ENCODE peak calls at places on chromosome 5, in four cellular contexts. One of them, this sample, is unnamed. For H3K4me1, the result is how much of the 10 kb centered on the place peaks cover.

GRCh38 chr5:68251386-68251785 is 35.8 kb downstream of the PIK3R1 start:
- DNase-seq in ovary: no peak
- DNase-seq in fibroblast of lung: no peak
- DNase-seq in tibial nerve: no peak
- DNase-seq in this sample: peak

GRCh38 chr5:125210241-125210947 is 464.0 kb upstream of the ZNF608 start:
- DNase-seq in ovary: no peak
- DNase-seq in tibial nerve: no peak
- DNase-seq in fibroblast of lung: no peak
- DNase-seq in this sample: no peak

GRCh38 chr5:122858451-122858850 is 13.0 kb downstream of the SNX24 start:
- DNase-seq in fibroblast of lung: no peak
- DNase-seq in ovary: no peak
- DNase-seq in tibial nerve: no peak
- DNase-seq in this sample: no peak

GRCh38 chr5:71829206-71829605 is 110.1 kb downstream of the CARTPT start:
- DNase-seq in ovary: no peak
- DNase-seq in tibial nerve: no peak
- DNase-seq in fibroblast of lung: no peak
- DNase-seq in this sample: no peak

GRCh38 chr5:160312139-160312959 is at the start of gene CCNJL:
- DNase-seq in ovary: peak
- DNase-seq in tibial nerve: no peak
- DNase-seq in fibroblast of lung: peak
- DNase-seq in this sample: peak

GRCh38 chr5:38257236-38258036 is 923 bp upstream of the EGFLAM start:
- DNase-seq in ovary: no peak
- DNase-seq in tibial nerve: no peak
- DNase-seq in fibroblast of lung: no peak
- DNase-seq in this sample: no peak

GRCh38 chr5:10586008-10586407 is 22.1 kb downstream of the ANKRD33B start:
- DNase-seq in ovary: no peak
- DNase-seq in tibial nerve: no peak
- DNase-seq in fibroblast of lung: no peak
- DNase-seq in this sample: no peak

GRCh38 chr5:113249216-113249615 is 185.6 kb downstream of the TSSK1B start:
- DNase-seq in tibial nerve: no peak
- DNase-seq in fibroblast of lung: peak
- DNase-seq in ovary: no peak
- DNase-seq in this sample: no peak

GRCh38 chr5:133868946-133869674 is 99.3 kb downstream of the C5orf15 start:
- DNase-seq in fibroblast of lung: peak
- DNase-seq in ovary: peak
- DNase-seq in tibial nerve: peak
- DNase-seq in this sample: peak

GRCh38 chr5:16234598-16234997 is 55.0 kb upstream of the MARCHF11 start:
- DNase-seq in tibial nerve: no peak
- DNase-seq in ovary: no peak
- DNase-seq in fibroblast of lung: no peak
- DNase-seq in this sample: no peak

GRCh38 chr5:108878756-108879155 is 131.1 kb downstream of the FER start:
- DNase-seq in fibroblast of lung: no peak
- DNase-seq in ovary: no peak
- DNase-seq in tibial nerve: no peak
- DNase-seq in this sample: no peak

GRCh38 chr5:84384604-84385575 is at the start of gene EDIL3:
- DNase-seq in ovary: peak
- DNase-seq in fibroblast of lung: peak
- DNase-seq in tibial nerve: no peak
- DNase-seq in this sample: peak

GRCh38 chr5:54586336-54586735 is 68.8 kb downstream of the SNX18 start:
- DNase-seq in ovary: no peak
- DNase-seq in tibial nerve: no peak
- DNase-seq in fibroblast of lung: no peak
- DNase-seq in this sample: no peak

GRCh38 chr5:1436681-1437080 is 8.6 kb downstream of the SLC6A3 start:
- DNase-seq in ovary: no peak
- DNase-seq in fibroblast of lung: no peak
- DNase-seq in tibial nerve: no peak
- DNase-seq in this sample: peak

GRCh38 chr5:115858396-115858795 is 16.7 kb downstream of the AP3S1 start:
- DNase-seq in ovary: no peak
- DNase-seq in tibial nerve: no peak
- DNase-seq in fibroblast of lung: no peak
- DNase-seq in this sample: no peak
- H3K4me3 ChIP-seq in ovary: no peak
- H3K4me3 ChIP-seq in tibial nerve: no peak
- H3K4me3 ChIP-seq in fibroblast of lung: no peak
- H3K4me3 ChIP-seq in this sample: no peak

GRCh38 chr5:14414007-14414406 is 167.6 kb upstream of the OTULINL start:
- DNase-seq in fibroblast of lung: no peak
- DNase-seq in tibial nerve: no peak
- DNase-seq in ovary: no peak
- DNase-seq in this sample: no peak
- H3K4me1 ChIP-seq in fibroblast of lung: under half
- H3K4me1 ChIP-seq in tibial nerve: under half
- H3K4me1 ChIP-seq in ovary: under half
- H3K4me1 ChIP-seq in this sample: under half

DNA sequence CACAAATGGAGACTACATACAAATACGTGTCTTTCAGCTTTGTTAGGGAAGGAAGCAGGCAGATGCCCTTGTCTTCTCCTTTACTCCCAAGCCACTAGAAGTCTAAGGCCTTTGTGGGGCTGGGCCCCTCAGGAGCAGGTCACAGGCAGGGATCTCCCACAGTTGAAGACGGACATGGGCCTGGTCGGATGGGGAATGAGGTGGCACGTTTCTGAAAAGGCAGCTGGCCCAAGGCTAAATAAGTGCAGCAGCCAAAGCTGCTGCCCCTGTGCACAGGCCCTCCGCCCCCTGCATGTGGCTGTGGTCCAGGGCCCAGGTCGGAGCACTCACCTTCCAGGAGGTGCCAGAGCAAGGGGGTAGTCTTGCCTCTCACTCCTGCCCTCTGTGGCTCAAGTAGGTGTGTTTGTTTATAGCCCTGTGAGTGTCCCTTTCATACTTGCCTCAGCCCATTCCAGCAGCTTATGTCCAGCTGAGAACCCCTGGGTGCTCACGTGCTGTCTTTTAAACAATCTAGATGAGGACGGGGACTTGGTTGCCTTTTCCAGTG is 1.8 kb downstream of the SQSTM1 start:
- DNase-seq in tibial nerve: no peak
- DNase-seq in ovary: no peak
- DNase-seq in fibroblast of lung: no peak
- DNase-seq in this sample: no peak
- H3K4me3 ChIP-seq in tibial nerve: peak
- H3K4me3 ChIP-seq in ovary: peak
- H3K4me3 ChIP-seq in fibroblast of lung: peak
- H3K4me3 ChIP-seq in this sample: peak

DNA sequence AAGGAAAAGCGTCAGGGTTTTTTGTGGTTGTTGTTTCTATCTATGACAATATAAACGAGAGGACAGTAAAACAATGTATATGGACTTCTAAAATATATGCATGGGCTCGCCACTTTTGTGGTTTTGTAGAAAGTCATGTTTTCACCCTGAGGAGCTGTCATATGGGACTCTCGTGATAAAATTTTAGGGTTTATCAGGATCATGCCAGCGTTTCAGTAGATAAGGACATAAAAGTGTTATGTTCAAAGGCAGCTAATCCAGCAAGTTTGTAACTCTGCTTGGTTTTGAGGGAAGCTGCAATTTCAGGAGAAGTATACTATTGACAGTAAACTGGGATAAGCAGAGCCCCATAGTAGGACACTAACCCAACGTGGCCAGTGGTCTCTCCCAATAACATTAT is 120.3 kb downstream of the CDC42SE2 start:
- DNase-seq in ovary: no peak
- DNase-seq in fibroblast of lung: no peak
- DNase-seq in tibial nerve: no peak
- DNase-seq in this sample: no peak
- H3K4me1 ChIP-seq in ovary: under half
- H3K4me1 ChIP-seq in fibroblast of lung: under half
- H3K4me1 ChIP-seq in tibial nerve: under half
- H3K4me1 ChIP-seq in this sample: under half

GRCh38 chr5:119072496-119072895 is 1.6 kb downstream of the DMXL1 start:
- DNase-seq in tibial nerve: no peak
- DNase-seq in fibroblast of lung: no peak
- DNase-seq in ovary: no peak
- DNase-seq in this sample: no peak

GRCh38 chr5:119077444-119077843 is 6.6 kb downstream of the DMXL1 start:
- DNase-seq in fibroblast of lung: no peak
- DNase-seq in tibial nerve: no peak
- DNase-seq in ovary: no peak
- DNase-seq in this sample: no peak

GRCh38 chr5:119076080-119076479 is 5.2 kb downstream of the DMXL1 start:
- DNase-seq in fibroblast of lung: no peak
- DNase-seq in ovary: no peak
- DNase-seq in tibial nerve: no peak
- DNase-seq in this sample: no peak

GRCh38 chr5:119071573-119071874 is 637 bp downstream of the DMXL1 start:
- DNase-seq in fibroblast of lung: peak
- DNase-seq in ovary: no peak
- DNase-seq in tibial nerve: no peak
- DNase-seq in this sample: no peak

DNA sequence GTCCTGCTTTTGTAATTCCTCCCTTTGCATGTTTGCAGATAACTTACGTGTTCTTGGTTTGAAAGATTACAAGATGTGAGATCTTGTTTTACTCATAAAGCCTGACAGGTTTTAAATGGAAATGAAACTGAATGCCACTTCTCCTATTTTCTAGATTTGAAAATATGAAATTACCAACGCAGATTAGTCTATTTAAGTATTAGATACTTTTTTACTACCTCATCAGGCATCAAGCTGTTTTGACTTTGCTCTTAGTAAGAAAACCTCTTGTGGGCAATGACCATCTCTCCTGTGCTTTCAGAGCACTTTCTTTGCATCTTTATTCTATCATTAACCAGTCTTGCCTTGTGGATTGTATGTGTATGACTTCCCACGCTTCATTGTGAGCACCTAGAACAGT is 3.5 kb downstream of the DMXL1 start:
- DNase-seq in ovary: no peak
- DNase-seq in tibial nerve: no peak
- DNase-seq in fibroblast of lung: no peak
- DNase-seq in this sample: no peak
- H3K4me3 ChIP-seq in ovary: no peak
- H3K4me3 ChIP-seq in tibial nerve: no peak
- H3K4me3 ChIP-seq in fibroblast of lung: no peak
- H3K4me3 ChIP-seq in this sample: no peak

GRCh38 chr5:40678021-40678939 is 1.4 kb upstream of the PTGER4 start:
- DNase-seq in ovary: no peak
- DNase-seq in tibial nerve: no peak
- DNase-seq in fibroblast of lung: peak
- DNase-seq in this sample: no peak
- H3K4me1 ChIP-seq in ovary: under half
- H3K4me1 ChIP-seq in tibial nerve: under half
- H3K4me1 ChIP-seq in fibroblast of lung: under half
- H3K4me1 ChIP-seq in this sample: under half

GRCh38 chr5:141434006-141434405 is 3.7 kb downstream of the PCDHGA12 start:
- DNase-seq in tibial nerve: no peak
- DNase-seq in fibroblast of lung: peak
- DNase-seq in ovary: no peak
- DNase-seq in this sample: no peak

GRCh38 chr5:141427783-141428426 is 2.4 kb upstream of the PCDHGA12 start:
- DNase-seq in tibial nerve: no peak
- DNase-seq in ovary: no peak
- DNase-seq in fibroblast of lung: no peak
- DNase-seq in this sample: no peak

GRCh38 chr5:141437208-141437607 is 6.9 kb downstream of the PCDHGA12 start:
- DNase-seq in ovary: no peak
- DNase-seq in fibroblast of lung: no peak
- DNase-seq in tibial nerve: no peak
- DNase-seq in this sample: no peak

GRCh38 chr5:141430332-141431113 is at the start of gene PCDHGA12:
- DNase-seq in fibroblast of lung: peak
- DNase-seq in ovary: no peak
- DNase-seq in tibial nerve: no peak
- DNase-seq in this sample: no peak

DNA sequence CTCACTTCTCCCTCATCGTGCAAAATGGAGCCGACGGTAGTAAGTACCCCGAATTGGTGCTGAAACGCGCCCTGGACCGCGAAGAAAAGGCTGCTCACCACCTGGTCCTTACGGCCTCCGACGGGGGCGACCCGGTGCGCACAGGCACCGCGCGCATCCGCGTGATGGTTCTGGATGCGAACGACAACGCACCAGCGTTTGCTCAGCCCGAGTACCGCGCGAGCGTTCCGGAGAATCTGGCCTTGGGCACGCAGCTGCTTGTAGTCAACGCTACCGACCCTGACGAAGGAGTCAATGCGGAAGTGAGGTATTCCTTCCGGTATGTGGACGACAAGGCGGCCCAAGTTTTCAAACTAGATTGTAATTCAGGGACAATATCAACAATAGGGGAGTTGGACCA is 979 bp downstream of the PCDHGA12 start:
- DNase-seq in ovary: no peak
- DNase-seq in tibial nerve: no peak
- DNase-seq in fibroblast of lung: peak
- DNase-seq in this sample: no peak
- H3K4me3 ChIP-seq in ovary: no peak
- H3K4me3 ChIP-seq in tibial nerve: peak
- H3K4me3 ChIP-seq in fibroblast of lung: peak
- H3K4me3 ChIP-seq in this sample: no peak

This sample was measured in Peyer's patch.